ENCODE peak calls at places on chromosome 3, in seven cellular contexts. W is heart right ventricle; X is mammary epithelial cell; E is tibial artery; M is progenitor cell of endocrine pancreas; O is GM13977; Y is CD4-positive, alpha-beta T cell. A is an unnamed sample.

GRCh38 chr3:162978136-162978535 is 1481.5 kb downstream of the OTOL1 start:
- DNase-seq in W (no peak), X (no peak), E (no peak), M (no peak), O (no peak), Y (no peak), A (no peak)

GRCh38 chr3:42036483-42036823 is 54.7 kb upstream of the TRAK1 start:
- DNase-seq in W (peak; percentile 73), X (peak; percentile 85), E (peak; percentile 60), M (no peak), O (no peak), Y (no peak), A (no peak)

GRCh38 chr3:117799314-117799713 is 1089.7 kb downstream of the TUSC7 start:
- DNase-seq in W (no peak), X (no peak), E (no peak), M (no peak), O (no peak), Y (no peak), A (no peak)

GRCh38 chr3:168952551-168952950 is 711.0 kb downstream of the MECOM start:
- DNase-seq in W (no peak), X (peak; percentile 37), E (no peak), M (no peak), O (no peak), Y (no peak), A (no peak)

GRCh38 chr3:160649596-160649995 is 27.4 kb upstream of the ARL14 start:
- DNase-seq in W (no peak), X (no peak), E (no peak), M (no peak), O (no peak), Y (no peak), A (no peak)

GRCh38 chr3:179418610-179419009 is 32.7 kb downstream of the GNB4 start:
- DNase-seq in W (no peak), X (no peak), E (no peak), M (no peak), O (no peak), Y (no peak), A (no peak)

GRCh38 chr3:179446501-179446900 is 4.8 kb downstream of the GNB4 start:
- DNase-seq in W (no peak), X (peak; percentile 38), E (no peak), M (no peak), O (no peak), Y (no peak), A (no peak)

GRCh38 chr3:152269423-152270144 is 855 bp downstream of the MBNL1 start:
- DNase-seq in W (peak; percentile 65), X (peak; percentile 70), E (peak; percentile 73), M (no peak), O (no peak), Y (peak; percentile 45), A (peak; percentile 62)

GRCh38 chr3:169478566-169479313 is 184.8 kb downstream of the MECOM start:
- DNase-seq in W (no peak), X (peak; percentile 62), E (no peak), M (no peak), O (no peak), Y (no peak), A (no peak)

GRCh38 chr3:5423076-5423475 is 235.6 kb downstream of the EDEM1 start:
- DNase-seq in W (no peak), X (no peak), E (no peak), M (no peak), O (no peak), Y (no peak), A (no peak)
- TF ChIP-seq CTCF in W (no peak), X (no peak), E (no peak), M (no peak), O (no peak), Y (no peak), A (no peak)

GRCh38 chr3:135905058-135905724 is 60.3 kb upstream of the PPP2R3A start:
- DNase-seq in W (no peak), X (peak; percentile 35), E (no peak), M (no peak), O (no peak), Y (no peak), A (no peak)
- TF ChIP-seq CTCF in W (peak; percentile 51), X (peak; percentile 58), E (no peak), M (no peak), O (no peak), Y (no peak), A (no peak)

DNA sequence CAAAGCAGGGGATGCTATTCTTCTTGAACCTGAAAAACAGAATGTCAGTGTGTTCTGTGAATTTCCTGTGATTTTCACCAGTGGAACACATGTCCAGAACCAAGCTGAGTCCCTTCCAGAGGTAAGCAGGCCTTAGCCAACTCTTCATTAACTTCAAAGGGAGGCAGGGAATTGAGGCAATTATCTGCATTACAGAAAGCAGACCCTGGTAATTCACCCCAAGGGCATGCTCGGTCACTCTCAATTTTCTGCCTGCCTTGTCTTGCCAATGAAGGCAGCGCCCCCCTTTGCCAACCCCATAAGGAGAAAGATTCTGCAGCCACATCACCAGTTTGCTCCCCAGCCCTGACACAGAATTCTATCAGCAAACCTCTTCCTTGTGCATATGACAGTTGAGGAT is 85.2 kb downstream of the HHLA2 start:
- DNase-seq in W (no peak), X (no peak), E (no peak), M (no peak), O (no peak), Y (no peak), A (no peak)
- TF ChIP-seq CTCF in W (no peak), X (no peak), E (no peak), M (no peak), O (no peak), Y (no peak), A (no peak)

GRCh38 chr3:18135083-18135814 is 289.9 kb downstream of the SATB1 start:
- DNase-seq in W (no peak), X (peak; percentile 37), E (no peak), M (no peak), O (no peak), Y (no peak), A (no peak)
- TF ChIP-seq CTCF in W (no peak), X (no peak), E (no peak), M (no peak), O (no peak), Y (no peak), A (no peak)